ENCODE peak calls at places on chromosomes 7 and 10, in five cellular contexts. M is breast epithelium, H is GM23338, J is esophagus muscularis mucosa, K is prostate gland. Y is an unnamed sample.

GRCh38 chr10:131252586-131253276 is 58.8 kb downstream of the TCERG1L start:
- DNase-seq in M (no peak), K (no peak), J (no peak), H (no peak), Y (no peak)

GRCh38 chr10:13658256-13658655 is 71.5 kb downstream of the PRPF18 start:
- DNase-seq in J (no peak), K (no peak), H (no peak), M (no peak), Y (no peak)

GRCh38 chr10:127349737-127350136 is 153.3 kb upstream of the INSYN2A start:
- DNase-seq in J (no peak), H (no peak), M (no peak), K (no peak), Y (no peak)

GRCh38 chr10:79054203-79055099 is 14.3 kb upstream of the ZMIZ1 start:
- DNase-seq in H (no peak), M (peak), K (peak), J (no peak), Y (no peak)

GRCh38 chr10:42988069-42988468 is 88.8 kb upstream of the RET start:
- DNase-seq in J (peak), M (no peak), K (no peak), H (no peak), Y (no peak)

GRCh38 chr10:132113206-132113605 is 47.5 kb downstream of the JAKMIP3 start:
- DNase-seq in K (no peak), H (no peak), M (no peak), J (no peak), Y (no peak)

GRCh38 chr10:35011771-35012191 is 78.4 kb downstream of the CUL2 start:
- DNase-seq in J (no peak), H (no peak), K (no peak), M (no peak), Y (no peak)

GRCh38 chr10:80195046-80195574 is 10.2 kb downstream of the ANXA11 start:
- DNase-seq in J (no peak), M (no peak), H (no peak), K (no peak), Y (no peak)

GRCh38 chr7:95476904-95477594 is 8.7 kb upstream of the ASB4 start:
- DNase-seq in M (no peak), K (peak), H (peak), J (no peak), Y (no peak)

GRCh38 chr7:24200407-24200806 is 83.6 kb upstream of the NPY start:
- DNase-seq in K (no peak), H (no peak), J (peak), M (no peak), Y (no peak)

GRCh38 chr10:12547301-12547771 is 198.0 kb downstream of the CAMK1D start:
- DNase-seq in J (no peak), M (no peak), H (no peak), K (no peak), Y (no peak)

GRCh38 chr10:13684252-13684791 is 97.6 kb downstream of the PRPF18 start:
- DNase-seq in J (no peak), H (no peak), M (no peak), K (peak), Y (no peak)

GRCh38 chr7:130699686-130700085 is 13.3 kb upstream of the TSGA13 start:
- DNase-seq in K (no peak), H (no peak), M (no peak), J (no peak), Y (no peak)

GRCh38 chr7:101125989-101126650 is 784 bp upstream of the SERPINE1 start:
- DNase-seq in K (no peak), H (no peak), J (no peak), M (no peak), Y (no peak)

GRCh38 chr7:35454575-35455385 is 200.9 kb upstream of the TBX20 start:
- DNase-seq in J (no peak), K (no peak), H (peak), M (no peak), Y (no peak)

GRCh38 chr10:31939797-31940708 is 11.4 kb upstream of the ARHGAP12 start:
- DNase-seq in J (no peak), H (no peak), K (no peak), M (no peak), Y (no peak)

GRCh38 chr10:71138126-71138860 is 74.1 kb upstream of the UNC5B start:
- DNase-seq in K (no peak), M (no peak), J (no peak), H (no peak), Y (peak)

GRCh38 chr10:85864866-85865526 is 501.6 kb downstream of the GRID1 start:
- DNase-seq in J (no peak), M (no peak), H (no peak), K (no peak), Y (no peak)

GRCh38 chr10:63628526-63629362 is 107.5 kb downstream of the REEP3 start:
- DNase-seq in J (no peak), M (no peak), K (peak), H (peak), Y (peak)

GRCh38 chr7:129436335-129436923 is 2.2 kb downstream of the STRIP2 start:
- DNase-seq in M (no peak), K (no peak), H (no peak), J (no peak), Y (peak)

GRCh38 chr7:131026297-131027003 is 292.4 kb upstream of the KLF14 start:
- DNase-seq in J (no peak), H (no peak), K (no peak), M (no peak), Y (no peak)

GRCh38 chr7:131197920-131198610 is 129.6 kb upstream of the MKLN1 start:
- DNase-seq in K (no peak), H (no peak), M (no peak), J (no peak), Y (no peak)

GRCh38 chr10:122060250-122060649 is 71.3 kb downstream of the TACC2 start:
- DNase-seq in M (peak), K (no peak), J (no peak), H (no peak), Y (no peak)

GRCh38 chr10:66827353-66827752 is 98.5 kb upstream of the LRRTM3 start:
- DNase-seq in J (no peak), H (no peak), M (no peak), K (no peak), Y (no peak)

GRCh38 chr10:33665512-33665911 is 331.0 kb upstream of the NRP1 start:
- DNase-seq in K (no peak), J (no peak), M (no peak), H (no peak), Y (no peak)

GRCh38 chr10:132264966-132265877 is 42.5 kb downstream of the STK32C start:
- DNase-seq in H (no peak), K (no peak), M (no peak), J (no peak), Y (no peak)

GRCh38 chr10:133258818-133259602 is 17.7 kb downstream of the ADAM8 start:
- DNase-seq in J (no peak), H (no peak), K (peak), M (no peak), Y (peak)

GRCh38 chr10:78147202-78147601 is 113.5 kb downstream of the RPS24 start:
- DNase-seq in J (no peak), K (no peak), M (no peak), H (no peak), Y (no peak)

GRCh38 chr7:128137096-128137655 is 103.9 kb upstream of the LEP start:
- DNase-seq in K (no peak), J (peak), M (no peak), H (no peak), Y (peak)

GRCh38 chr10:129711261-129711660 is 244.2 kb downstream of the MGMT start:
- DNase-seq in J (no peak), H (peak), M (no peak), K (no peak), Y (peak)

GRCh38 chr10:107544706-107545520 is 380.4 kb upstream of the SORCS1 start:
- DNase-seq in H (peak), K (no peak), J (no peak), M (no peak), Y (no peak)

GRCh38 chr10:14838582-14839304 is 637 bp downstream of the HSPA14 start:
- DNase-seq in M (peak), J (peak), H (peak), K (peak), Y (no peak)

GRCh38 chr7:134527979-134528371 is 608 bp downstream of the AKR1B10 start:
- DNase-seq in H (peak), K (no peak), M (no peak), J (no peak), Y (no peak)

GRCh38 chr10:110535958-110536891 is 31.3 kb upstream of the SMC3 start:
- DNase-seq in J (peak), K (no peak), M (no peak), H (peak), Y (no peak)

GRCh38 chr7:126791306-126791705 is 461.4 kb downstream of the GRM8 start:
- DNase-seq in J (no peak), H (no peak), M (no peak), K (no peak), Y (no peak)

GRCh38 chr7:20307901-20308300 is 22.8 kb upstream of the ITGB8 start:
- DNase-seq in J (no peak), H (peak), K (no peak), M (no peak), Y (no peak)

GRCh38 chr7:33885290-33886005 is 19.9 kb upstream of the BMPER start:
- DNase-seq in M (no peak), K (no peak), H (no peak), J (peak), Y (no peak)

GRCh38 chr7:7785349-7785973 is 67.1 kb upstream of the RPA3 start:
- DNase-seq in K (no peak), H (no peak), M (no peak), J (no peak), Y (no peak)

DNA sequence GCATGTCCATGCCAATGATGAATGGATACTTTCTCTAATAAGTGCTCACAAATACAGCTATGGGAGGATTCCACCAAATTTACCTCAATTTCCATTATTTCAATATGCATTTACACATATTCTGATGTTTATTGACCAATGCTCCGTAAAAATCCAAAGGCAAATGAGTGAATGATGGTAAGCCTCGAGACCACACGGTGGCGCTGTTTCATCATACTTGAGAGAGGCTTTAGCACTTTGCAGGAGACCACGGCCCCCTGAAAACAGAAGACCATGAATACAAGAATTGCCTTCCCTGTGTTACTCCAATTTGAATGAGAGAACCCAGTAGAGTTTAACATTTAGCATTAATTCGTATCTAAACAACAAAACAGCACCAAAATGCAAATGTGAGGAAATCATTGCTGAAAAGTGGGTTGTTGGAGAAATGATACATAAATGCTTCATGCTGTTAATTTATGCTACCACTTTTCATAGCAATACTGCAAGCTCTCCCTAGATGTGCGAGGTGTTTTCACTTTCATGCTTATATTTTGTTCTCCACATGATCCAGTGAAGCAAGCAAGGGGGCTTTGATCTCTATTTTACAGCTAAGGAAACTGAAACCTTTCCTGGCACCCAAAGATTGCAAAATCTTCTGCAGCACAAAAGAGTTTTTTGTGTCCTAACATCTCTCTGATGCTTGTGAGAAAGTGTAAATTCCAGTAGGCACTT is 35.4 kb downstream of the TRIL start:
- DNase-seq in M (peak), K (peak), J (no peak), H (peak), Y (no peak)
- TF ChIP-seq POLR2AphosphoS5 in M (peak), K (peak), J (no peak), H (no peak), Y (no peak)

GRCh38 chr7:897771-898376 is 21.5 kb downstream of the GET4 start:
- DNase-seq in K (peak), J (no peak), M (no peak), H (no peak), Y (no peak)
- TF ChIP-seq POLR2AphosphoS5 in K (no peak), J (peak), M (no peak), H (no peak), Y (no peak)

GRCh38 chr10:119323085-119323670 is 115.8 kb downstream of the GRK5 start:
- DNase-seq in M (no peak), K (no peak), J (no peak), H (no peak), Y (no peak)
- TF ChIP-seq POLR2AphosphoS5 in M (no peak), K (no peak), J (no peak), H (no peak), Y (no peak)

GRCh38 chr7:79407351-79407750 is 46.1 kb downstream of the MAGI2 start:
- DNase-seq in J (no peak), K (no peak), M (no peak), H (no peak), Y (no peak)

GRCh38 chr7:79412438-79412837 is 41.0 kb downstream of the MAGI2 start:
- DNase-seq in K (no peak), J (no peak), M (no peak), H (no peak), Y (no peak)

GRCh38 chr7:79410345-79410744 is 43.1 kb downstream of the MAGI2 start:
- DNase-seq in M (no peak), H (no peak), J (no peak), K (no peak), Y (no peak)

GRCh38 chr7:79414910-79415309 is 38.6 kb downstream of the MAGI2 start:
- DNase-seq in M (no peak), H (no peak), J (no peak), K (no peak), Y (no peak)

DNA sequence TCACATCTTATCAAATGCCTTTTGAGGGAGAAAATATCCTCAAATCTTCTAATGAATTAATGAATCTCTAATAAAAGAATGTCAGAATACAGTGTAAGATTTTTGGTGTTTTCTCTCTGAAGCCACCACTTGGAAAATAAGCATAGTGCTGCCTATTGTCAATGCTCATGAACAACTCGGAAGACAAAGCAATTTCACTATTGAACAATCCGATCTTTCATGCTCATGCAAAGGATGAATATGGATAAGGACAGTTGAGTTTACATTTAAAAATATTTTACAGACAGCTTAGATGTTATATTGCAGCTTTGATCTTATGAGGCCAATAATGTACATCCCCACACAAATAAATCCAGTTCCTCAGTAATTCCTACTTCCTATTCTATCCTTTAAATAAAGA is 40.6 kb downstream of the MAGI2 start:
- DNase-seq in H (no peak), M (no peak), K (no peak), J (no peak), Y (no peak)
- TF ChIP-seq POLR2AphosphoS5 in H (no peak), M (no peak), K (no peak), J (no peak), Y (no peak)

DNA sequence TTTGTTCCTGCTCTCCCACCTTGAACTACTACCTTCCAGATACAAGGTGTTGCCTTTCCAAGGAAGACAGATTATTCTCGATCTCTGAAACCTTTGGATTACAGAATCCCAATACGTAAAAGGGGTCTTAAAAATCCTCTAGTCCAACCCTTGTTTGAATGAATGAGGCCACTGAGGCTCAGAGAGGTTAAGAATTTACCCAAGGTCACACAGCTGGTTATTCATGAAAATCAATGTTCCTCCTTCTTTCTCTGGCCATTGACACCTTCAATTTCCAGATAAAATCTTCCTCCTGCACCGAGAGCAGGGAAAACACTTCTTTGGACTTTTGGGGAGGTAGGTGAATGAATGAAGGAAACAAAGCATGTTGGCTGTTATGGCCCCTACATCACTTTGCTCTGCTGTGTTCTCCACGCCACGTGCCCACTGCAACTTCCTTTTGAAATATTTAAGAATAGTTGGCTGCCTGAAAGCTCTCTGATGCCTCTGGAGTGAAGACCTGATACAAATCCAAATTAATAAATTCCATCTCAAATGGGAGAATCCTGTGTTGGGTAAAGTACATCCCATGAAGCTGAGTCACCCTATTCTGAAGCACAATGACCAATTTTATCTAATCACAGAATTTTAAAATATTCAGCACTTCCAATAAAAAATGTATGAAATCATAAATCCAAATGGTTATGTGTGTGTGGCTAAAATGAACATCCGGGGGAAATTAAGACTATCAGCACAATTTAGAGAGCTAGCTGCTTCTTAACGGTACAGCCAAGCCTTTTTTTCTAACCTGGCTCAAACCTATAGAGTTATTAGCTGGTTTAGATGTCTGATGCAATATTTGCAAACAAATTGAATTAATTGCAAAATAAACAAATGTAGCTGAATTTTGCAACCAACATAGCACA is 7.3 kb downstream of the SVIL start:
- DNase-seq in J (no peak), K (no peak), M (no peak), H (no peak), Y (peak)
- TF ChIP-seq POLR2AphosphoS5 in J (no peak), K (no peak), M (no peak), H (no peak), Y (no peak)

DNA sequence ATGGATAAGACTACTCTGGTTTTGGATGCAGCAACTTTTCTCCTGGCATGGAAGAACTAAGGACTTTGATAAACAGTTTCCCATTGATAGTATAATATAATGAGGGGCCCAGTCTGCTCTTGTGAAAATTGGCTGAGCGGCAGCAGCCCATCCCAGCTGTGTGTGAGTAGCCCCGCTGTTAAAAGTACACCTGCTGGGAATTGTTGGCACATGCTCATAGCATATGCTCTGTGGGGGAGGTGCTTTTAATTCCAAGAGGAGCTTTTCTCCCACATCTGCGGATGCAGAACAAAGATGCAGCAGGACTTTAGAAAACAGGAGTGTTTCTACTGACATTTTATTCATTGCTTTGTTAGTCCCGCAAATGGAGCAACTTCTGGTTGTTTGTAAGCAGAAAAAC is 19.0 kb downstream of the SRI start:
- DNase-seq in K (no peak), J (no peak), M (no peak), H (peak), Y (no peak)
- TF ChIP-seq POLR2AphosphoS5 in K (no peak), J (no peak), M (no peak), H (no peak), Y (no peak)

GRCh38 chr10:45672201-45673073 is at the start of gene ZFAND4:
- DNase-seq in K (peak), J (peak), M (peak), H (peak), Y (no peak)
- TF ChIP-seq POLR2AphosphoS5 in K (peak), J (peak), M (peak), H (peak), Y (peak)

GRCh38 chr10:128540806-128541739 is 414.9 kb upstream of the MKI67 start:
- DNase-seq in J (no peak), K (peak), M (no peak), H (peak), Y (no peak)
- TF ChIP-seq POLR2AphosphoS5 in J (no peak), K (peak), M (no peak), H (peak), Y (no peak)

GRCh38 chr10:73742454-73742734 is 1.8 kb upstream of the SEC24C start:
- DNase-seq in M (no peak), J (no peak), H (no peak), K (no peak), Y (no peak)
- TF ChIP-seq POLR2AphosphoS5 in M (no peak), J (no peak), H (no peak), K (no peak), Y (no peak)

GRCh38 chr10:102394801-102395676 is 466 bp upstream of the NFKB2 start:
- DNase-seq in J (peak), K (peak), M (peak), H (peak), Y (peak)
- TF ChIP-seq POLR2AphosphoS5 in J (peak), K (peak), M (peak), H (no peak), Y (peak)

Y was measured in vagina.